ENCODE peak calls at places on chromosomes 5 and 9, in ten cellular contexts. I, L, F, X, D, K, A, E, Q and O are unnamed samples. For H3K36me3 and H3K4me1, the result is how much of the 10 kb centered on the place peaks cover.

GRCh38 chr5:83337453-83338035 is 134.0 kb upstream of the VCAN start:
- DNase-seq in F (no peak), D (no peak), K (no peak), I (no peak), X (no peak), L (no peak), E (no peak), A (no peak), Q (no peak), O (no peak)

GRCh38 chr5:132138260-132138659 is 64.7 kb downstream of the CSF2 start:
- DNase-seq in X (no peak), D (no peak), K (no peak), Q (no peak), E (no peak), L (no peak), I (no peak), A (no peak), F (no peak), O (no peak)

GRCh38 chr9:109286981-109287380 is 33.9 kb downstream of the EPB41L4B start:
- DNase-seq in Q (no peak), I (no peak), L (no peak), F (no peak), K (no peak), A (no peak), X (no peak), E (no peak), D (no peak), O (no peak)

GRCh38 chr9:78691531-78691930 is 394.6 kb downstream of the PSAT1 start:
- DNase-seq in L (no peak), Q (no peak), A (no peak), X (no peak), E (no peak), D (no peak), I (no peak), K (no peak), F (no peak), O (no peak)

GRCh38 chr5:75067434-75067833 is 15.1 kb upstream of the GCNT4 start:
- DNase-seq in L (no peak), D (no peak), Q (no peak), K (no peak), I (no peak), X (no peak), A (no peak), F (no peak), E (no peak), O (no peak)

GRCh38 chr5:625516-625915 is 13.4 kb downstream of the CEP72 start:
- DNase-seq in A (no peak), D (no peak), F (no peak), Q (no peak), L (no peak), K (no peak), E (no peak), X (peak), I (no peak), O (no peak)

GRCh38 chr9:14341437-14342133 is 27.6 kb upstream of the NFIB start:
- DNase-seq in K (no peak), I (no peak), Q (no peak), A (no peak), E (no peak), L (no peak), D (no peak), X (no peak), F (no peak), O (no peak)

GRCh38 chr5:143124593-143124992 is 278.9 kb downstream of the NR3C1 start:
- DNase-seq in I (no peak), Q (no peak), F (no peak), L (no peak), D (no peak), X (no peak), A (no peak), E (no peak), K (no peak), O (no peak)

GRCh38 chr5:2039180-2039531 is 156.4 kb upstream of the IRX4 start:
- DNase-seq in D (no peak), A (no peak), K (no peak), F (no peak), X (no peak), I (no peak), L (no peak), Q (no peak), E (peak), O (no peak)

GRCh38 chr9:126337690-126338426 is 11.2 kb downstream of the MVB12B start:
- DNase-seq in I (no peak), A (no peak), F (no peak), K (no peak), D (no peak), Q (no peak), L (no peak), E (no peak), X (no peak), O (no peak)

GRCh38 chr9:15377625-15378252 is 44.9 kb upstream of the SNAPC3 start:
- DNase-seq in K (no peak), L (no peak), D (no peak), E (no peak), I (no peak), Q (no peak), A (no peak), X (no peak), F (no peak), O (no peak)

GRCh38 chr5:150656191-150657132 is 4.6 kb upstream of the MYOZ3 start:
- DNase-seq in E (peak), A (peak), K (no peak), I (peak), Q (peak), D (peak), F (peak), X (peak), L (peak), O (peak)

GRCh38 chr9:93468763-93469456 is 15.5 kb upstream of the FAM120AOS start:
- DNase-seq in D (no peak), F (no peak), Q (peak), L (no peak), A (peak), I (no peak), E (no peak), K (no peak), X (no peak), O (no peak)

GRCh38 chr9:135227641-135228251 is 140.3 kb downstream of the OLFM1 start:
- DNase-seq in I (no peak), Q (no peak), A (no peak), E (no peak), K (no peak), X (peak), D (no peak), L (no peak), F (no peak), O (no peak)

GRCh38 chr9:108789742-108790141 is 66.0 kb downstream of the ACTL7B start:
- DNase-seq in X (no peak), K (no peak), L (no peak), I (no peak), D (no peak), A (no peak), Q (no peak), E (no peak), F (no peak), O (no peak)

GRCh38 chr5:132750471-132751230 is 3.4 kb downstream of the CCNI2 start:
- DNase-seq in L (no peak), K (no peak), E (no peak), X (no peak), F (peak), A (no peak), Q (no peak), D (no peak), I (no peak), O (no peak)

GRCh38 chr5:1788200-1788599 is 11.4 kb downstream of the MRPL36 start:
- DNase-seq in E (no peak), Q (no peak), D (no peak), I (no peak), F (no peak), K (no peak), A (no peak), L (no peak), X (peak), O (no peak)

GRCh38 chr9:110742741-110743371 is 74.3 kb downstream of the MUSK start:
- DNase-seq in F (no peak), L (no peak), Q (no peak), K (no peak), X (no peak), D (no peak), I (no peak), E (no peak), A (no peak), O (no peak)

GRCh38 chr9:99660191-99660636 is 161.5 kb upstream of the NR4A3 start:
- DNase-seq in D (no peak), K (peak), X (no peak), E (no peak), L (no peak), A (no peak), Q (peak), F (no peak), I (peak), O (no peak)

GRCh38 chr9:86201474-86202337 is 57.8 kb downstream of the C9orf153 start:
- DNase-seq in K (no peak), L (no peak), D (no peak), A (no peak), Q (no peak), E (no peak), X (no peak), I (no peak), F (no peak), O (no peak)

GRCh38 chr5:851076-851475 is 290 bp upstream of the ZDHHC11 start:
- DNase-seq in F (no peak), Q (no peak), A (peak), K (no peak), X (peak), I (no peak), D (no peak), E (no peak), L (no peak), O (no peak)

GRCh38 chr5:174056064-174056842 is 10.7 kb downstream of the NSG2 start:
- DNase-seq in L (no peak), I (no peak), A (no peak), E (no peak), D (no peak), K (no peak), X (no peak), Q (no peak), F (no peak), O (no peak)

GRCh38 chr5:142703153-142703552 is 17.3 kb upstream of the FGF1 start:
- DNase-seq in D (no peak), X (no peak), F (no peak), A (no peak), K (no peak), I (no peak), E (no peak), L (no peak), Q (no peak), O (no peak)

GRCh38 chr9:7592321-7593319 is 207.0 kb downstream of the DMAC1 start:
- DNase-seq in X (no peak), Q (no peak), F (no peak), A (no peak), E (no peak), I (no peak), K (no peak), L (no peak), D (no peak), O (no peak)

GRCh38 chr9:73039916-73040263 is 87.0 kb upstream of the ALDH1A1 start:
- DNase-seq in L (no peak), I (no peak), E (no peak), Q (no peak), K (no peak), A (no peak), F (no peak), D (no peak), X (no peak), O (no peak)

GRCh38 chr5:35478856-35479682 is 138.6 kb upstream of the SPEF2 start:
- DNase-seq in F (peak), X (no peak), Q (peak), D (no peak), I (peak), A (no peak), E (no peak), K (no peak), L (no peak), O (peak)

GRCh38 chr9:127283917-127284316 is 19.3 kb downstream of the GARNL3 start:
- DNase-seq in I (peak), X (no peak), A (peak), L (no peak), D (peak), E (no peak), Q (peak), K (peak), F (no peak), O (peak)

DNA sequence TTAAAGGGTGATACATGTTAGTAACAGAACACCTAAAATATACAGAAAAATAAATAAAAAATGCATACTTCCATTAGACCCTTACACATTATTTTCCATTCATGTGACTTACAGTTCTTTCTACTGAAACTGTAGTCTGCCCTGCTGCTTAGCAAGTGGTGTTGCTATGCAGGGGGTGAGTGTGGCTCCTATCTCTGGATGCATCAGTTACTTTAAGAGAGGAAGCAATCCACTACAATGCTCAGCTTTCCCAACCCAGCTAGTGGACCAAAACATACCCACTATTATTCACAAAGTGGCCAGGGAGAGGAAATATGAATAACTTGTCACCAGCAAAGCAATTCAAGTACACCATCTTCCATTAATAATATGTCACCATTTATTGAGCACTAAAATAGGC is 121.8 kb downstream of the DOCK2 start:
- DNase-seq in X (no peak), D (no peak), K (no peak), E (no peak), Q (no peak), A (no peak), F (no peak), L (no peak), I (no peak), O (no peak)
- H3K36me3 ChIP-seq in X (under half), D (under half), K (under half), E (under half), Q (under half), A (under half), F (under half), L (half or more), I (half or more), O (half or more)

GRCh38 chr9:115888131-115888530 is 265.5 kb upstream of the PAPPA start:
- DNase-seq in D (no peak), X (no peak), Q (no peak), A (no peak), L (no peak), I (no peak), E (no peak), F (no peak), K (no peak), O (no peak)
- H3K4me3 ChIP-seq in D (no peak), X (no peak), Q (no peak), A (no peak), L (no peak), I (no peak), E (no peak), F (no peak), K (no peak), O (no peak)

GRCh38 chr5:124740055-124740454 is 6.4 kb downstream of the ZNF608 start:
- DNase-seq in Q (no peak), A (no peak), X (no peak), D (no peak), E (no peak), K (no peak), F (no peak), I (no peak), L (no peak), O (no peak)
- H3K4me1 ChIP-seq in Q (under half), A (under half), X (half or more), D (under half), E (under half), K (under half), F (under half), I (half or more), L (under half), O (under half)

GRCh38 chr5:134161712-134162395 is 14.9 kb downstream of the SKP1 start:
- DNase-seq in X (no peak), K (no peak), Q (no peak), L (no peak), I (no peak), F (no peak), E (no peak), A (no peak), D (no peak), O (no peak)
- H3K36me3 ChIP-seq in X (half or more), K (half or more), Q (under half), L (half or more), I (half or more), F (under half), E (under half), A (under half), D (half or more), O (half or more)

DNA sequence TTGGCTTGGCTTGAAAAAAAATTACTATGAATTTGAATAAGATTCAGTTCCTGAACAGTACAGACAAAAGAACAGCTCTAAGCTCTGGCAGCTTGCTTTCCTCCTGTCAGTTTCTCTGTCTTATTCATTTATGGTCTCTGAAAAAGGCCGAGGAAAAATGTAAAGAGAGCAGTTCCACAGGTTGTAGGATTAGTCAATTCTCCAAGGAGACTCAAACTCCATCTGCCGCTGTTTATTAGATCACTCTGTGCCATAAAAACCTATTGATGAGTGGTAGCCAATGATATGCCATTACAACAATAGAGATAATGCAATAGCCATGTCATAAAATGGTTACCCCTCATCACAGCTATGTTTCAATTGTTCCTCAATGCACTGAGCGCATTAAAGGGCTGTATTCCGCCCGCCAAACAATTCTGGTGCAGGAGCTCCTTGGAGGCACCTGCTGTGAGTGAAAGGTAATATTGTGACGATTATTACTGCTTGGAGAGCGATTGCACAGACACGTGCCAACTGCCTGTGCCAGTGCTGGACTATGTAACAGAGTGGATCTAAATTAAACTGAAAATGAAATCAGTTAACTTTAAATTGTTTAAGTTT is 188.2 kb downstream of the ARRDC3 start:
- DNase-seq in E (no peak), K (no peak), Q (peak), X (no peak), L (no peak), D (no peak), A (no peak), I (no peak), F (no peak), O (no peak)
- H3K4me3 ChIP-seq in E (no peak), K (no peak), Q (no peak), X (no peak), L (no peak), D (no peak), A (no peak), I (no peak), F (no peak), O (no peak)

GRCh38 chr5:78295035-78295961 is 800 bp upstream of the AP3B1 start:
- DNase-seq in D (peak), L (peak), I (peak), Q (peak), A (peak), F (peak), K (peak), X (peak), E (peak), O (peak)

GRCh38 chr5:78293856-78294249 is 645 bp downstream of the AP3B1 start:
- DNase-seq in K (no peak), D (no peak), E (no peak), A (no peak), X (no peak), Q (no peak), F (peak), L (no peak), I (no peak), O (peak)

GRCh38 chr5:78288246-78288645 is 6.3 kb downstream of the AP3B1 start:
- DNase-seq in A (no peak), I (no peak), F (no peak), Q (no peak), K (no peak), X (no peak), D (no peak), L (no peak), E (no peak), O (no peak)

GRCh38 chr5:78294250-78295034 is at the start of gene AP3B1:
- DNase-seq in L (peak), K (peak), Q (peak), F (peak), X (peak), I (peak), E (peak), A (peak), D (peak), O (peak)

DNA sequence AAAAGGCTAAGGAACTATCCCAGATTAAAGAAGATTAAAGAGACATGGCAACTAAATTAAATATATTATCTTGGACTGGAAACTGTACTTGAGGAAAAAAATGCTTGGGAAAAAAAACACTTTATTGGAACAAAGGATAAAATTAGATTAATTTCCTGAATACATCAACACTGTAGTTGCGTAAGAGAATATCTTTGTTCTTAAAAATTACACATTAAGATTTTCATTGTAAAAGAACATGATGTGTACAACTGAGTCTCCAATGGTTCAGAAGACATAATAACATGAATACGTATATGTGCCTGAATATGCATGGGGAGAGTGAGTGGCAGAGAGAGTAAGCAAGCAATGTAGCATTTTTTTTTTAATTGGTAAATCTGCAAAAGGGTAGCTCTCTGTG is 2.8 kb downstream of the AP3B1 start:
- DNase-seq in A (no peak), D (no peak), L (no peak), I (no peak), F (no peak), E (no peak), Q (no peak), K (no peak), X (no peak), O (no peak)
- H3K4me1 ChIP-seq in A (under half), D (under half), L (under half), I (under half), F (under half), E (under half), Q (under half), K (under half), X (under half), O (half or more)

GRCh38 chr5:171882118-171882517 is 96.5 kb downstream of the SMIM23 start:
- DNase-seq in D (no peak), K (no peak), I (no peak), L (no peak), E (no peak), F (no peak), X (no peak), A (no peak), Q (no peak), O (peak)
- H3K36me3 ChIP-seq in D (under half), K (under half), I (under half), L (under half), E (under half), F (under half), X (under half), A (under half), Q (under half), O (under half)

GRCh38 chr5:124935060-124935459 is 188.6 kb upstream of the ZNF608 start:
- DNase-seq in K (no peak), L (no peak), X (no peak), I (peak), F (peak), D (no peak), A (no peak), Q (no peak), E (no peak), O (no peak)
- H3K4me3 ChIP-seq in K (no peak), L (no peak), X (no peak), I (no peak), F (peak), D (no peak), A (no peak), Q (no peak), E (no peak), O (no peak)

GRCh38 chr9:34991833-34992375 is 2.4 kb downstream of the DNAJB5 start:
- DNase-seq in X (peak), K (no peak), I (no peak), Q (no peak), A (peak), D (no peak), F (no peak), L (no peak), E (no peak), O (no peak)
- H3K4me1 ChIP-seq in X (half or more), K (under half), I (under half), Q (under half), A (under half), D (under half), F (under half), L (under half), E (under half), O (under half)